ENCODE peak calls at places on chromosomes 2 and 18, in eight cellular contexts. I is CD4-positive, CD25-positive, alpha-beta regulatory T cell; P is aorta; H is fibroblast of lung; O is PC-3; Q is SK-N-SH; M is psoas muscle; J is lower lobe of right lung. C is an unnamed sample.
A peak's percentile ranks its signal among the peaks of the same experiment; 100 is the strongest.

GRCh38 chr18:61333746-61334490 is 688 bp downstream of the CDH20 start:
- DNase-seq in I (no peak), P (peak; percentile 69), H (peak; percentile 4), O (no peak), Q (peak; percentile 78), M (no peak), J (no peak), C (no peak)

GRCh38 chr2:165766326-165766927 is 27.6 kb downstream of the GALNT3 start:
- DNase-seq in I (no peak), P (no peak), H (no peak), O (no peak), Q (no peak), M (no peak), J (no peak), C (no peak)

GRCh38 chr2:83055338-83056010 is 1403.6 kb downstream of the SUCLG1 start:
- DNase-seq in I (no peak), P (no peak), H (peak; percentile 87), O (peak; percentile 69), Q (no peak), M (no peak), J (no peak), C (peak; percentile 84)

GRCh38 chr2:50722828-50723227 is 309.1 kb downstream of the NRXN1 start:
- DNase-seq in I (no peak), P (no peak), H (no peak), O (no peak), Q (no peak), M (no peak), J (no peak), C (no peak)

GRCh38 chr2:227154976-227155375 is 9.0 kb downstream of the COL4A4 start:
- DNase-seq in I (no peak), P (no peak), H (no peak), O (no peak), Q (no peak), M (no peak), J (no peak), C (peak; percentile 87)

GRCh38 chr2:46825958-46826897 is 89.4 kb downstream of the MCFD2 start:
- DNase-seq in I (no peak), P (no peak), H (peak; percentile 87), O (no peak), Q (no peak), M (no peak), J (no peak), C (peak; percentile 77)

GRCh38 chr2:113283704-113284284 is 5.1 kb upstream of the PAX8 start:
- DNase-seq in I (no peak), P (peak; percentile 91), H (peak; percentile 84), O (peak; percentile 96), Q (no peak), M (no peak), J (peak; percentile 78), C (peak; percentile 88)

GRCh38 chr2:18219676-18220075 is 340.8 kb downstream of the RDH14 start:
- DNase-seq in I (no peak), P (no peak), H (peak; percentile 13), O (no peak), Q (no peak), M (no peak), J (no peak), C (no peak)

GRCh38 chr2:95206086-95206485 is 1.2 kb upstream of the ZNF892 start:
- DNase-seq in I (no peak), P (no peak), H (no peak), O (no peak), Q (no peak), M (no peak), J (no peak), C (no peak)

GRCh38 chr2:233000886-233001750 is 11.9 kb downstream of the NGEF start:
- DNase-seq in I (no peak), P (peak; percentile 41), H (no peak), O (no peak), Q (no peak), M (no peak), J (no peak), C (no peak)

GRCh38 chr2:169285528-169285927 is 76.8 kb downstream of the LRP2 start:
- DNase-seq in I (no peak), P (no peak), H (no peak), O (no peak), Q (no peak), M (no peak), J (no peak), C (no peak)

GRCh38 chr2:208556954-208557601 is 150.5 kb downstream of the PTH2R start:
- DNase-seq in I (no peak), P (no peak), H (no peak), O (no peak), Q (peak; percentile 64), M (no peak), J (no peak), C (no peak)

GRCh38 chr2:72028996-72029395 is 118.7 kb downstream of the CYP26B1 start:
- DNase-seq in I (no peak), P (no peak), H (no peak), O (no peak), Q (no peak), M (no peak), J (no peak), C (no peak)

GRCh38 chr2:85903849-85904248 is 15.1 kb upstream of the ST3GAL5 start:
- DNase-seq in I (no peak), P (no peak), H (no peak), O (no peak), Q (no peak), M (no peak), J (no peak), C (no peak)

GRCh38 chr2:29920130-29920577 is 1.2 kb downstream of the ALK start:
- DNase-seq in I (peak; percentile 22), P (peak; percentile 87), H (peak; percentile 13), O (peak; percentile 35), Q (no peak), M (peak; percentile 80), J (peak; percentile 64), C (no peak)

GRCh38 chr2:177338177-177338721 is 54.3 kb upstream of the AGPS start:
- DNase-seq in I (no peak), P (no peak), H (peak; percentile 63), O (peak; percentile 88), Q (no peak), M (no peak), J (no peak), C (peak; percentile 67)

GRCh38 chr2:27164960-27165763 is 16.4 kb downstream of the TCF23 start:
- DNase-seq in I (no peak), P (no peak), H (no peak), O (no peak), Q (no peak), M (no peak), J (no peak), C (no peak)

DNA sequence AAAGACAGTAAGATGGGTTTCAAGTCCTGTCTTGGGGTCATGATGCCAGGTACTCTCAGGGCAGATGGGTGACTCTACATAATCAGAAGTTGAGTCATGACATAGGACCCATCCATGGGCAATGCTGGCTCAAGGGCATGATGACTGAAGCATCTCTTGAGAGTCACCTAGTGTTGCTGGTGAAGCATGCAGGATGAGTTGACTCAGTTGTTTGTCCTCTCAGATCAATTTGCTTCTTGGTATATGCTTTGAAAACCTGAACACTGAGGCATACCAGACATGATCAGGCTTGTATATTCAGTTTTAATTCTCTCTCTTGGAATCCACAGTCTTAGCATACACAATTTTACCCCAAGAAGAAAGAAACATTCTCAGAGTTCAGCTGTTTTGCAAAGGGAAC is 658.9 kb upstream of the NXPH2 start:
- DNase-seq in I (no peak), P (no peak), H (no peak), O (no peak), Q (no peak), M (no peak), J (no peak), C (no peak)
- H3K27ac ChIP-seq in I (no peak overlapping the region), P (no peak overlapping the region), H (no peak overlapping the region), O (no peak overlapping the region), Q (no peak overlapping the region), M (no peak overlapping the region), J (no peak overlapping the region), C (no peak overlapping the region)

GRCh38 chr2:60548844-60549243 is 4.6 kb downstream of the BCL11A start:
- DNase-seq in I (no peak), P (no peak), H (no peak), O (no peak), Q (no peak), M (no peak), J (no peak), C (no peak)
- H3K36me3 ChIP-seq in I (no peaks in the 10 kb centered on the region), P (no peaks in the 10 kb centered on the region), H (no peaks in the 10 kb centered on the region), O (peaks cover 14% of the 10 kb centered on the region), Q (peaks cover 4% of the 10 kb centered on the region), M (no peaks in the 10 kb centered on the region), J (no peaks in the 10 kb centered on the region), C (peaks cover 3% of the 10 kb centered on the region)

GRCh38 chr2:160292225-160292624 is 92.2 kb upstream of the ITGB6 start:
- DNase-seq in I (no peak), P (no peak), H (peak; percentile 46), O (peak; percentile 26), Q (no peak), M (no peak), J (no peak), C (peak; percentile 25)

GRCh38 chr2:160295519-160296231 is 95.6 kb upstream of the ITGB6 start:
- DNase-seq in I (no peak), P (no peak), H (no peak), O (no peak), Q (no peak), M (no peak), J (no peak), C (no peak)

GRCh38 chr2:160293401-160293911 is 93.4 kb upstream of the ITGB6 start:
- DNase-seq in I (no peak), P (no peak), H (peak; percentile 89), O (peak; percentile 58), Q (peak; percentile 37), M (no peak), J (no peak), C (peak; percentile 91)

GRCh38 chr2:160294339-160294803 is 94.3 kb upstream of the ITGB6 start:
- DNase-seq in I (no peak), P (peak; percentile 79), H (peak; percentile 93), O (peak; percentile 58), Q (no peak), M (peak; percentile 68), J (no peak), C (peak; percentile 85)

GRCh38 chr2:160294889-160295288 is 94.8 kb upstream of the ITGB6 start:
- DNase-seq in I (no peak), P (no peak), H (no peak), O (no peak), Q (no peak), M (no peak), J (no peak), C (no peak)
- H3K27ac ChIP-seq in I (no peak overlapping the region), P (no peak overlapping the region), H (peak overlapping the region; percentile 94), O (peak overlapping the region; percentile 21), Q (peak overlapping the region; percentile 89), M (peak overlapping the region; percentile 71), J (no peak overlapping the region), C (peak overlapping the region; percentile 97)

GRCh38 chr2:127852388-127852787 is 5.6 kb downstream of the POLR2D start:
- DNase-seq in I (no peak), P (no peak), H (no peak), O (no peak), Q (no peak), M (no peak), J (no peak), C (no peak)
- H3K36me3 ChIP-seq in I (peaks cover 51% of the 10 kb centered on the region), P (peaks cover 4% of the 10 kb centered on the region), H (peaks cover 4% of the 10 kb centered on the region), O (peaks cover 47% of the 10 kb centered on the region), Q (peaks cover 32% of the 10 kb centered on the region), M (peaks cover 63% of the 10 kb centered on the region), J (peaks cover 60% of the 10 kb centered on the region), C (peaks cover 17% of the 10 kb centered on the region)

DNA sequence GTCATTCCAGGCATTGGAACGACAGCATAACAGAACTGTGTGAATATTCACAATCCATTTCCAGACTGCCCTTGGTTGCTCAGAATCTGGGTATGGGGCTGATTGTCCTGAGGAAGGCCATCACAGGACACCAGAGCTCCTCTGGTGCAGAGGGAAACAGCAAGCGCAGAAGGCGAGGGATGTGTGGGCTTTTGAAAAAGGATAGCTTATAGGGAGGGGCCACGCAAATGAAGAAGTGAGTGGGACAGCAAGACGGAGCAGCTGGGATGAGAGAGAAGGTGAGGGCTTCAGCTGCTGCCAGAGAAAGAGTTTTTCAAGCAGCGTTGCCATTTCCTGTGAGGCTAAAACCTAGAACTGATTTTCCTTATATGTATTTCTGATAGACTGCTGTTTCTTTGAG is 75.1 kb upstream of the LPIN2 start:
- DNase-seq in I (no peak), P (no peak), H (no peak), O (no peak), Q (no peak), M (no peak), J (no peak), C (no peak)
- H3K27ac ChIP-seq in I (no peak overlapping the region), P (no peak overlapping the region), H (no peak overlapping the region), O (no peak overlapping the region), Q (no peak overlapping the region), M (no peak overlapping the region), J (no peak overlapping the region), C (no peak overlapping the region)

C was measured in brain microvascular endothelial cell.